ENCODE peak calls at places on chromosome 9, in six cellular contexts. Y, W, Q, X, B and U are unnamed samples.

GRCh38 chr9:33765411-33765810 is 29.9 kb upstream of the PRSS3 start:
- DNase-seq in Y (peak), W (no peak), Q (no peak), X (no peak), B (no peak), U (no peak)

GRCh38 chr9:10045598-10045997 is 567.2 kb downstream of the PTPRD start:
- DNase-seq in Y (peak), W (no peak), Q (no peak), X (no peak), B (no peak), U (no peak)

GRCh38 chr9:111305914-111306313 is 24.1 kb downstream of the OR2K2 start:
- DNase-seq in Y (no peak), W (no peak), Q (no peak), X (no peak), B (no peak), U (peak)

GRCh38 chr9:123742009-123742767 is 187.7 kb downstream of the DENND1A start:
- DNase-seq in Y (no peak), W (no peak), Q (no peak), X (no peak), B (no peak), U (peak)

GRCh38 chr9:75993434-75993833 is 103.0 kb downstream of the PCSK5 start:
- DNase-seq in Y (peak), W (no peak), Q (no peak), X (no peak), B (no peak), U (peak)

GRCh38 chr9:81829201-81829882 is 98.9 kb upstream of the SPATA31D4 start:
- DNase-seq in Y (no peak), W (no peak), Q (no peak), X (no peak), B (no peak), U (no peak)

GRCh38 chr9:99851028-99851822 is 29.5 kb downstream of the NR4A3 start:
- DNase-seq in Y (no peak), W (no peak), Q (no peak), X (peak), B (no peak), U (no peak)

GRCh38 chr9:92385001-92385400 is 19.4 kb downstream of the OGN start:
- DNase-seq in Y (no peak), W (no peak), Q (no peak), X (no peak), B (no peak), U (no peak)

GRCh38 chr9:120394058-120394669 is 185.8 kb downstream of the CDK5RAP2 start:
- DNase-seq in Y (no peak), W (no peak), Q (no peak), X (no peak), B (no peak), U (peak)

GRCh38 chr9:91571036-91571435 is 147.4 kb upstream of the NFIL3 start:
- DNase-seq in Y (no peak), W (no peak), Q (no peak), X (no peak), B (no peak), U (no peak)

GRCh38 chr9:126599047-126599650 is 14.6 kb upstream of the LMX1B start:
- DNase-seq in Y (no peak), W (no peak), Q (no peak), X (no peak), B (no peak), U (no peak)

GRCh38 chr9:112047538-112048066 is 127.5 kb downstream of the SUSD1 start:
- DNase-seq in Y (no peak), W (no peak), Q (no peak), X (no peak), B (no peak), U (no peak)

GRCh38 chr9:78031271-78031825 is at the start of gene GNAQ:
- DNase-seq in Y (no peak), W (no peak), Q (peak), X (no peak), B (peak), U (no peak)

GRCh38 chr9:4861736-4862451 is 69.2 kb downstream of the RCL1 start:
- DNase-seq in Y (no peak), W (no peak), Q (no peak), X (no peak), B (no peak), U (peak)

GRCh38 chr9:22170990-22171663 is 162.0 kb upstream of the CDKN2B start:
- DNase-seq in Y (no peak), W (no peak), Q (no peak), X (peak), B (no peak), U (no peak)

GRCh38 chr9:111474385-111474784 is 9.8 kb downstream of the ECPAS start:
- DNase-seq in Y (no peak), W (no peak), Q (no peak), X (no peak), B (no peak), U (peak)

GRCh38 chr9:110440161-110440560 is 102.5 kb upstream of the TXNDC8 start:
- DNase-seq in Y (no peak), W (no peak), Q (no peak), X (no peak), B (no peak), U (no peak)

GRCh38 chr9:15299374-15299939 is 7.6 kb downstream of the TTC39B start:
- DNase-seq in Y (no peak), W (no peak), Q (no peak), X (peak), B (no peak), U (no peak)

GRCh38 chr9:127950513-127951210 is 13.0 kb upstream of the DPM2 start:
- DNase-seq in Y (no peak), W (no peak), Q (no peak), X (no peak), B (no peak), U (peak)

GRCh38 chr9:108182950-108183381 is 672.8 kb downstream of the ACTL7B start:
- DNase-seq in Y (no peak), W (no peak), Q (no peak), X (peak), B (no peak), U (no peak)

GRCh38 chr9:117094493-117094892 is 320.4 kb downstream of the ASTN2 start:
- DNase-seq in Y (no peak), W (no peak), Q (no peak), X (no peak), B (no peak), U (no peak)

GRCh38 chr9:125233678-125234077 is 7.5 kb downstream of the HSPA5 start:
- DNase-seq in Y (peak), W (no peak), Q (no peak), X (no peak), B (no peak), U (no peak)

GRCh38 chr9:107465467-107466451 is 23.8 kb downstream of the KLF4 start:
- DNase-seq in Y (peak), W (no peak), Q (peak), X (no peak), B (peak), U (no peak)

GRCh38 chr9:105226055-105226454 is 18.4 kb upstream of the SLC44A1 start:
- DNase-seq in Y (no peak), W (no peak), Q (no peak), X (no peak), B (no peak), U (no peak)

GRCh38 chr9:97864396-97864795 is 11.4 kb downstream of the FOXE1 start:
- DNase-seq in Y (no peak), W (no peak), Q (no peak), X (peak), B (no peak), U (no peak)

GRCh38 chr9:2018764-2019548 is 3.8 kb downstream of the SMARCA2 start:
- DNase-seq in Y (no peak), W (no peak), Q (no peak), X (no peak), B (no peak), U (no peak)

GRCh38 chr9:102985162-102985900 is 9.8 kb upstream of the CYLC2 start:
- DNase-seq in Y (no peak), W (no peak), Q (no peak), X (no peak), B (no peak), U (no peak)

GRCh38 chr9:14508884-14509283 is 184.3 kb downstream of the ZDHHC21 start:
- DNase-seq in Y (no peak), W (no peak), Q (no peak), X (no peak), B (no peak), U (no peak)

GRCh38 chr9:123614503-123615258 is 258.7 kb downstream of the CRB2 start:
- DNase-seq in Y (no peak), W (no peak), Q (no peak), X (no peak), B (no peak), U (no peak)

GRCh38 chr9:88396836-88397577 is 8.8 kb downstream of the SPIN1 start:
- DNase-seq in Y (no peak), W (no peak), Q (no peak), X (no peak), B (no peak), U (no peak)

GRCh38 chr9:21153688-21154608 is 12.3 kb upstream of the IFNW1 start:
- DNase-seq in Y (peak), W (no peak), Q (peak), X (no peak), B (no peak), U (no peak)

GRCh38 chr9:24245988-24246387 is 299.7 kb downstream of the IZUMO3 start:
- DNase-seq in Y (peak), W (no peak), Q (peak), X (no peak), B (no peak), U (no peak)

GRCh38 chr9:72937545-72937944 is 15.3 kb downstream of the ALDH1A1 start:
- DNase-seq in Y (peak), W (no peak), Q (no peak), X (no peak), B (no peak), U (peak)

GRCh38 chr9:82799300-82799699 is 263.6 kb downstream of the RASEF start:
- DNase-seq in Y (no peak), W (no peak), Q (no peak), X (no peak), B (no peak), U (no peak)

GRCh38 chr9:96858018-96858573 is 3.8 kb upstream of the ZNF782 start:
- DNase-seq in Y (no peak), W (no peak), Q (no peak), X (no peak), B (peak), U (peak)

GRCh38 chr9:133406039-133406438 is 11.8 kb downstream of the REXO4 start:
- DNase-seq in Y (no peak), W (no peak), Q (no peak), X (no peak), B (no peak), U (no peak)

GRCh38 chr9:133404440-133405002 is 13.3 kb downstream of the REXO4 start:
- DNase-seq in Y (no peak), W (no peak), Q (no peak), X (no peak), B (no peak), U (no peak)

GRCh38 chr9:133405508-133406009 is 12.3 kb downstream of the REXO4 start:
- DNase-seq in Y (no peak), W (no peak), Q (no peak), X (no peak), B (no peak), U (no peak)

GRCh38 chr9:133402689-133403088 is 15.1 kb downstream of the REXO4 start:
- DNase-seq in Y (no peak), W (no peak), Q (no peak), X (no peak), B (no peak), U (no peak)

DNA sequence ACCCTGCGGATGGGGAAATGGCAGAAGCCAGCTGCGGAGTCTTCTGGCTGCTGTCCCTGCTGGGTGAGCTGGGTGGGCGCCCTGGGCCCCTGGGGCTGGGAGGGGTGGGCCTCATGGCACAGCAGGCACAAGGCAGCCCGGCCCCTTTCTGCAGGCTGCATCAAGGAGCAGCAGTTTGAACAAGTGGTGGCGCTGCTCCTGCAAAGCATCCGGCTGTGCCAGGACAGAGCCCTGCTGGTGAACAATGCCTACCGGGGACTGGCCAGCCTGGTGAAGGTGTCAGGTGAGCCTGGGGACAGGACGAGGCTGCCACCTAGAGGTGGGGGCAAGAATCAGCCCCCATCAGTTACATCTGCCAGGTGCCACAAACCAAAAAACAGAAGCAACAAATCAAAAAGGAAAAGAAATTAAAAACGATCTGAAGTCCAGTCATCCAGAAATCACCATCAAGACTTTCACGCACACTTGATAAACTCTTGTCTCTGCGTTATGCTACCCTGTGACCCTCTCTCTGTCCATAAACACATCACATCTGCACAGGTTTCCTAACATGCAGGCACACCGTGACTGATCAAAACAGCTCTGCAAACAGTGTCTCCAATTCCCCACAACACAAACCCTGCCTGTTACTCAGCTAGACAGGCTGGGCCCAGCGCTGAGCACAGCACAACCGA is 13.9 kb downstream of the REXO4 start:
- DNase-seq in Y (peak), W (peak), Q (peak), X (no peak), B (peak), U (peak)
- TF ChIP-seq CHD2 in Y (no peak), W (peak), Q (no peak), X (no peak), B (no peak), U (no peak)

GRCh38 chr9:134826336-134827246 is 54.0 kb upstream of the FCN2 start:
- DNase-seq in Y (no peak), W (no peak), Q (no peak), X (no peak), B (no peak), U (no peak)
- TF ChIP-seq CHD2 in Y (no peak), W (no peak), Q (no peak), X (no peak), B (no peak), U (no peak)

DNA sequence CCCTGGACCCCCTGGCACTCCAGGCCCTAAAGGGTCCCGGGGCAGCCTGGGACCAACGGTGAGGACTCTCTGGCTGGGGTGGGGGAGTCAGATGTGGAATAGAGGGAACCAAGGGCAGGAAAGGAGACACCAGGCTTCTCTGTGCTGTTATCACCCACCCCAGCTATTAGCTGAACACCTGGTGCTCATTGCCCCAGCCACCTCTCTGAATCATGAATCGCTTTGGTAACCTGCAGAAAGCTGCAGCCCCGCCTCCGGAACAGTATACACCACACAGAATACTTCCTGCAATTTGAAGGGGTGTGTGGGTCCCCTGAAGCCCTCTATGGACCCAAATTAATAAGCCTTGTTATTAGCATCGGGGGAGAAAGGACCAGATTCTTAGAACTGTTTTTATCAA is 40.4 kb upstream of the ORM1 start:
- DNase-seq in Y (no peak), W (no peak), Q (no peak), X (no peak), B (no peak), U (no peak)
- TF ChIP-seq CHD2 in Y (no peak), W (no peak), Q (no peak), X (no peak), B (no peak), U (no peak)

GRCh38 chr9:131854906-131855504 is 115.1 kb upstream of the RAPGEF1 start:
- DNase-seq in Y (no peak), W (no peak), Q (peak), X (no peak), B (no peak), U (no peak)
- TF ChIP-seq CHD2 in Y (no peak), W (no peak), Q (no peak), X (no peak), B (no peak), U (no peak)

DNA sequence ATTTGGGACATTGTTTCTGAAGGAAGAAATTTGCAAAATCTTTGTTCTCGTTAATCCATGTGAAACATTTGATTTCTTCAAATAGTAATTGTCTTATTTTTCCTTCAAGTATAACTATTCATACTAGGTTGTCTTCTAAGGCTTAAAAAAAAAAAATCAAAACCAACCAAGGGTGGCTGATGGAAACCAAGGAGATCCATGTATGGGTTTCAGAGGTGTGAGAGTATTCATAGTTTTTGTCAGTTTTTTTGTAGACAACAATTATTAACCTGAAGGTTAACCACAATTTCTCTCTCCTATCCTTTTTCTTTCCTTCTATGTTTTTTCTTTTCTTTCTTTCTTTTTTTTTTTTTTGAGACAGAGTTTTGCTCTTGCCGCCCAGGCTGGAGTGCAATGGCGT is 35.4 kb downstream of the KDM4C start:
- DNase-seq in Y (no peak), W (no peak), Q (no peak), X (no peak), B (no peak), U (no peak)
- TF ChIP-seq CHD2 in Y (no peak), W (no peak), Q (no peak), X (no peak), B (no peak), U (no peak)

DNA sequence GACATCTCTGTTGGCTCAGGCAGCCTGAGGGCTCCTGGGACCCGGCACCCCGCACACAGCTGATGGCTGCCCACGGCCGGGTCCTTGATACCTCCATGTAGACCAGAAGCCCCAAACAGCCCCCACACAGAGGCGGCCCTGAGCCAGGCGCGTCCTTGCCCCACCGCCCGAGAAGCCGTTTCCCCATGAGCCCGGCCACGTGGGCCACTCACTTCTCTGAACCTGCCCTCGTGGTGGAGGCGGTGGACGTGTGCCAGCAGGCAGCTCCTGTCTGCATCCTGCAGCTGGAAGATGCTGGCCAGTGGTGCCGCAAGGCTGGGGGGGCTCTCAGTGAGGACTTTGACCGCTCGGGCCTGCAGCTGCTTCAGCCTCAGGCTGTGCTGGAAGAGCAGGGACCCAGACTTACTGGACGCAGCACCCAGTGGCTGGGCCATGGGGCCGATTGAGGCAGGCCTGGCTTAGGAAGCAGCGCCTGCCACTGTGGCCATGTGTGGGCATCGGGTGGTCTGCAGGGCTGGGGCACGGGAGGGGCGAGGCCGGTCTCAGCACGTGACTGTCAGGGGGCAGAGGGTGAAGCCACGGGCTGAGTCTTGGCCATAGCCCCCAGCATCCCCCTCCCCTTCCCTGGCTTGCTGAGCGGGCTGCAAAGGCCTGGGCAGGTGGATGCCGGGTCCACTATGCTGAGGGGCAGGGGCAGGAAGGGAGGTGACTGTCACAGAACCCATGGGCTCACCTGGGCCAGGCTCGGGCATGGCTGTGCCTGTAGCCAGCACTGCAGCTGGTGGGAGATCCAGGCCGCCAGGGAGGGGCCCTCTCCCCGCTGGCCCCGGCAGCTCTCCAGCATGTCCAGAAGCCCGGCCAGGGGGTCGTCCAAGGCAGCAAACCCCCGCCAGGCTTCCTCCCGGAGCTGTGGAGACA is 50.0 kb downstream of the EXD3 start:
- DNase-seq in Y (no peak), W (no peak), Q (no peak), X (no peak), B (no peak), U (no peak)
- TF ChIP-seq CHD2 in Y (no peak), W (no peak), Q (no peak), X (no peak), B (no peak), U (no peak)

DNA sequence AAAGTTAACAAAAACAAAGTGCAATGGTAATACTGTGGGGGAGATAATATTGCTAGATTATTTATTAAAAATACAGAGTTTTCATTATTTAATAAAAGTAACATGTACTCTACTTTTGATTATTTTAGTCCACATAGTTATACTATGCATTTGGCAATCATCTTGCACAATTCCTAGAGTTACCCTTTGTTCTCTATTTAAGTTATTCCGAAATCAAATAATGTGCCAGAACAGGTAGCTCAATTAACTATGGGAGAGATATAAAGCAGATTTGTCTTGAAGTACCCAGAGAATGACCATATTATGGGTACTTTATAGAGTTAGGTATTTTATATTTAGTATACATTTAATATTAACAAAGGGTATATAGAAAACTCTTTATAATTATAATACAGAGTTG is 9.4 kb upstream of the LURAP1L start:
- DNase-seq in Y (no peak), W (no peak), Q (no peak), X (no peak), B (no peak), U (no peak)
- TF ChIP-seq CHD2 in Y (no peak), W (no peak), Q (no peak), X (no peak), B (no peak), U (no peak)